ENCODE peak calls at places on chromosomes 4 and X, in six cellular contexts. One of them, this sample, is unnamed. For H3K9me3, the result is how much of the 10 kb centered on the place peaks cover.

GRCh38 chr4:22014222-22014741 is 65.7 kb upstream of the KCNIP4 start:
- DNase-seq in IMR-90: no peak
- DNase-seq in neuronal stem cell: no peak
- DNase-seq in H9: no peak
- DNase-seq in H1: no peak
- DNase-seq in trophoblast cell: no peak
- DNase-seq in this sample: peak

GRCh38 chr4:2248044-2248780 is 6.3 kb upstream of the HAUS3 start:
- DNase-seq in IMR-90: no peak
- DNase-seq in neuronal stem cell: no peak
- DNase-seq in H9: no peak
- DNase-seq in H1: no peak
- DNase-seq in trophoblast cell: no peak
- DNase-seq in this sample: no peak

GRCh38 chrX:100768679-100769338 is 36.9 kb upstream of the SYTL4 start:
- DNase-seq in IMR-90: peak
- DNase-seq in neuronal stem cell: peak
- DNase-seq in H9: peak
- DNase-seq in H1: peak
- DNase-seq in trophoblast cell: peak
- DNase-seq in this sample: peak

GRCh38 chr4:176718881-176719280 is 73.8 kb downstream of the VEGFC start:
- DNase-seq in IMR-90: peak
- DNase-seq in neuronal stem cell: no peak
- DNase-seq in H9: no peak
- DNase-seq in H1: no peak
- DNase-seq in trophoblast cell: no peak
- DNase-seq in this sample: no peak

GRCh38 chr4:113952452-113953029 is 26.9 kb downstream of the ARSJ start:
- DNase-seq in IMR-90: peak
- DNase-seq in neuronal stem cell: peak
- DNase-seq in H9: peak
- DNase-seq in H1: peak
- DNase-seq in trophoblast cell: peak
- DNase-seq in this sample: peak

GRCh38 chr4:47071863-47072441 is 40.6 kb downstream of the GABRB1 start:
- DNase-seq in IMR-90: peak
- DNase-seq in neuronal stem cell: no peak
- DNase-seq in H9: no peak
- DNase-seq in H1: no peak
- DNase-seq in trophoblast cell: no peak
- DNase-seq in this sample: peak

GRCh38 chr4:3645711-3646221 is 113.5 kb upstream of the LRPAP1 start:
- DNase-seq in IMR-90: no peak
- DNase-seq in neuronal stem cell: no peak
- DNase-seq in H9: no peak
- DNase-seq in H1: no peak
- DNase-seq in trophoblast cell: no peak
- DNase-seq in this sample: no peak

GRCh38 chrX:136880003-136880451 is 498 bp downstream of the RBMX start:
- DNase-seq in IMR-90: no peak
- DNase-seq in neuronal stem cell: no peak
- DNase-seq in H9: no peak
- DNase-seq in H1: no peak
- DNase-seq in trophoblast cell: peak
- DNase-seq in this sample: peak

GRCh38 chrX:10620121-10620699 is at the start of gene MID1:
- DNase-seq in IMR-90: peak
- DNase-seq in neuronal stem cell: peak
- DNase-seq in H9: peak
- DNase-seq in H1: no peak
- DNase-seq in trophoblast cell: peak
- DNase-seq in this sample: peak

GRCh38 chr4:137678796-137679195 is 146.5 kb upstream of the PCDH18 start:
- DNase-seq in IMR-90: peak
- DNase-seq in neuronal stem cell: no peak
- DNase-seq in H9: no peak
- DNase-seq in H1: no peak
- DNase-seq in trophoblast cell: no peak
- DNase-seq in this sample: peak

GRCh38 chr4:155866177-155866576 is at the start of gene ASIC5:
- DNase-seq in IMR-90: no peak
- DNase-seq in neuronal stem cell: no peak
- DNase-seq in H9: no peak
- DNase-seq in H1: no peak
- DNase-seq in trophoblast cell: no peak
- DNase-seq in this sample: no peak

GRCh38 chrX:119758682-119759332 is 419 bp downstream of the SOWAHD start:
- DNase-seq in IMR-90: no peak
- DNase-seq in neuronal stem cell: no peak
- DNase-seq in H9: peak
- DNase-seq in H1: no peak
- DNase-seq in trophoblast cell: peak
- DNase-seq in this sample: peak

GRCh38 chr4:88320780-88321373 is 36.5 kb upstream of the PPM1K start:
- DNase-seq in IMR-90: no peak
- DNase-seq in neuronal stem cell: no peak
- DNase-seq in H9: peak
- DNase-seq in H1: no peak
- DNase-seq in trophoblast cell: peak
- DNase-seq in this sample: peak

GRCh38 chr4:47913328-47913727 is 1.1 kb downstream of the NFXL1 start:
- DNase-seq in IMR-90: peak
- DNase-seq in neuronal stem cell: no peak
- DNase-seq in H9: no peak
- DNase-seq in H1: no peak
- DNase-seq in trophoblast cell: peak
- DNase-seq in this sample: peak

GRCh38 chrX:140274761-140275525 is 229.9 kb downstream of the SOX3 start:
- DNase-seq in IMR-90: peak
- DNase-seq in neuronal stem cell: peak
- DNase-seq in H9: peak
- DNase-seq in H1: peak
- DNase-seq in trophoblast cell: no peak
- DNase-seq in this sample: peak

GRCh38 chrX:57607295-57608187 is 15.7 kb downstream of the ZXDB start:
- DNase-seq in IMR-90: no peak
- DNase-seq in neuronal stem cell: no peak
- DNase-seq in H9: no peak
- DNase-seq in H1: no peak
- DNase-seq in trophoblast cell: no peak
- DNase-seq in this sample: no peak

DNA sequence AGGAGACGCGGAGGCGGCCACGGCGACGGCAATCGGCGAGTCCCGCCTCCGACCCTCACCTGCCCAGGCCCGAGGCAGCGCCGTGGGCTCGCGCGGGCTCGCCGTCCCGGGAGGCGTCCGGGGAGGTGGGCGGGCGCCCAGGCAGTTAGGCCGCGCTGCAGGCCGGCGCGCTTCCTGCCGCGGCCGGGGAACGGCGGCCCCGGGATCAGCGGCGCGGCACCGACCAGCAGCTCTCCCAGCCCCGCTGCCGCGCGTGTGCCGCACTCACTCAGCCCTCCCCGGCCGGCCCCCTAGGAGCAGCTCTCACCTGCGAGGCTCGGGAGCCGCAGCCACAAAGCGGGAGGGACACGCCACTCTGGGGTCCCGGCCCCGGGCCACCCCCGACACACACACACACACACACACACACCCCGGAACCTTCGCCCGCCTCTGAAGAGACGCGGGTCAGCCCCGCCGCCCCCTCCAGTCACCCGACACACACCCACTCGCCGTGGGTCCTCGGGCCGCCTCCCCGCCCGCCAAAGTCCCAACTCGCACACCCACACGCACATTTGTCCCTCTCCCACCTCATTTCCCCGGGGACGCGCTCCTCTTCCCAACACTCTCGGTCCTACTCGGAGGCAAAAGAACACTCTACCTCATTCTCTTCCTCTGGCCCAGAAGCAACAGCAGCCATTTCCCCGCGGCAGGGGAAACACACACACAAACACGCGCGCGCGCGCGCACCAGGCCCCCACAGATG is at the start of gene CNOT6L:
- DNase-seq in IMR-90: peak
- DNase-seq in neuronal stem cell: peak
- DNase-seq in H9: peak
- DNase-seq in H1: no peak
- DNase-seq in trophoblast cell: peak
- DNase-seq in this sample: peak
- H3K18ac ChIP-seq in IMR-90: peak
- H3K18ac ChIP-seq in neuronal stem cell: peak
- H3K18ac ChIP-seq in H9: peak
- H3K18ac ChIP-seq in H1: peak
- H3K18ac ChIP-seq in trophoblast cell: peak
- H3K18ac ChIP-seq in this sample: peak

GRCh38 chr4:80492761-80493160 is 157.2 kb downstream of the CFAP299 start:
- DNase-seq in IMR-90: no peak
- DNase-seq in neuronal stem cell: no peak
- DNase-seq in H9: no peak
- DNase-seq in H1: no peak
- DNase-seq in trophoblast cell: no peak
- DNase-seq in this sample: no peak

GRCh38 chr4:80498725-80499124 is 163.2 kb downstream of the CFAP299 start:
- DNase-seq in IMR-90: no peak
- DNase-seq in neuronal stem cell: no peak
- DNase-seq in H9: no peak
- DNase-seq in H1: no peak
- DNase-seq in trophoblast cell: no peak
- DNase-seq in this sample: no peak

GRCh38 chr4:80500593-80500992 is 165.1 kb downstream of the CFAP299 start:
- DNase-seq in IMR-90: no peak
- DNase-seq in neuronal stem cell: no peak
- DNase-seq in H9: no peak
- DNase-seq in H1: no peak
- DNase-seq in trophoblast cell: no peak
- DNase-seq in this sample: no peak

GRCh38 chr4:80495847-80496246 is 160.3 kb downstream of the CFAP299 start:
- DNase-seq in IMR-90: no peak
- DNase-seq in neuronal stem cell: no peak
- DNase-seq in H9: peak
- DNase-seq in H1: no peak
- DNase-seq in trophoblast cell: no peak
- DNase-seq in this sample: no peak
- H3K9me3 ChIP-seq in IMR-90: under half
- H3K9me3 ChIP-seq in neuronal stem cell: under half
- H3K9me3 ChIP-seq in H9: under half
- H3K9me3 ChIP-seq in H1: under half
- H3K9me3 ChIP-seq in trophoblast cell: under half
- H3K9me3 ChIP-seq in this sample: under half

GRCh38 chr4:118082182-118082581 is 47.9 kb downstream of the NDST3 start:
- DNase-seq in IMR-90: no peak
- DNase-seq in neuronal stem cell: no peak
- DNase-seq in H9: no peak
- DNase-seq in H1: no peak
- DNase-seq in trophoblast cell: no peak
- DNase-seq in this sample: no peak
- H3K18ac ChIP-seq in IMR-90: no peak
- H3K18ac ChIP-seq in neuronal stem cell: no peak
- H3K18ac ChIP-seq in H9: no peak
- H3K18ac ChIP-seq in H1: no peak
- H3K18ac ChIP-seq in trophoblast cell: no peak
- H3K18ac ChIP-seq in this sample: no peak

DNA sequence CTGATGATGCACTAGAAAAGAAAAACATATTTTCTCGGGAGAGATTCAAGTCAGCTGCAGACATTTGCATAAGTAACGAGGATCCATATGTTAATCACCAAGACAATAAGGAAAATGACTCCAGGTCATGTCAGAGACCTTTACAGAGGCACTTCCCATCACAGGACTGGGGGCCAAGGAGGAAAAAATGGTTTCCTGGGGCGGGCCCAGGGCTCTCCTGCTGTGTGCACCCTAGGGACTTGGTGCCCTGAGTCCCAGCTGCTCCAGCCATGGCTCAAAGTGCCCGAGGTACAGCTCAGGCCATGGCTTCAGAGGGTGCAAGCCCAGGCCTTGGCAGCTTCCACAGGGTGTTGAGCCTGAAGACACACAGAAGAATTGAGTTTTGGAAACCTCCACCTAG is 415.4 kb upstream of the FRG1 start:
- DNase-seq in IMR-90: no peak
- DNase-seq in neuronal stem cell: no peak
- DNase-seq in H9: no peak
- DNase-seq in H1: no peak
- DNase-seq in trophoblast cell: no peak
- DNase-seq in this sample: no peak
- H3K9me3 ChIP-seq in IMR-90: under half
- H3K9me3 ChIP-seq in neuronal stem cell: under half
- H3K9me3 ChIP-seq in H9: under half
- H3K9me3 ChIP-seq in H1: under half
- H3K9me3 ChIP-seq in trophoblast cell: under half
- H3K9me3 ChIP-seq in this sample: half or more

DNA sequence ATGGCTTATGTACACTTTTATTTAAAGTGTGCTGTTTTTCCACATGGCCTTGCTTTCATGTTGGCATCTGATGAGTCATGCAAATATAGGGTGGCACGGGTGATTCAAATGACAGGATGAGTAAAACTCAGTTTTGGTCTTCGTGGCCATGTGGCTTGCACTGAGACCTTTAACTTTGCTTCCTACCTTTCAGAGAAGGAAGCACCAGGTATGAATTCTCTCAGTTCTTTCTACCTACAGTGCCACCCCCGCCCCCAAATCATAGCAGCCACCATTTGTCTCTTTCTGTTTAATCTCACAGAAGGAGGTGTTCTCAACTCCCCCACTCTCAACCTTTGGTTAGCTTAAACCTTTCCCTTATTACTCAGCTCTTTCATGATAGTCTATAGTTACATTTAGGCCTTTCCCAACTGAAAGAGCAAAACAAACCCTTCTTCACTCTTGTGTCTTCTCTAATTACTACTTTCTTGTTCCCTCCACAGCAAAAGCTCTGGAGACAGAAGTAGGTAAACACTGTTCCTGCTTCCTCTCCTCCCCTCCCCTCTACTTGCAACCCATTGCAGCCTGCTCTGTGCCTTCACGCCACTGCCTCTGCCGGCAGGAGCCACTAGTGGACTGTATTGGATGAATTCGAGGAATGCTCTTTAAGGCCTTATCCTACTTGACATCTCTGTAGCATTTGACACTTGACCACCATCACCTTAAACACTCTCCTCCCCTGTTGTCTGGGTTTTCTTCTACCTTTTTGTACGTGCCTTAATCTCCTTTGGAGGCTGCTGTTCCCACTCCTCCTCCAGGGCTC is 123.7 kb downstream of the AFF1 start:
- DNase-seq in IMR-90: no peak
- DNase-seq in neuronal stem cell: no peak
- DNase-seq in H9: peak
- DNase-seq in H1: no peak
- DNase-seq in trophoblast cell: peak
- DNase-seq in this sample: peak
- H3K18ac ChIP-seq in IMR-90: no peak
- H3K18ac ChIP-seq in neuronal stem cell: no peak
- H3K18ac ChIP-seq in H9: no peak
- H3K18ac ChIP-seq in H1: peak
- H3K18ac ChIP-seq in trophoblast cell: no peak
- H3K18ac ChIP-seq in this sample: no peak

GRCh38 chr4:183905081-183905592 is at the start of gene STOX2:
- DNase-seq in IMR-90: peak
- DNase-seq in neuronal stem cell: peak
- DNase-seq in H9: peak
- DNase-seq in H1: no peak
- DNase-seq in trophoblast cell: peak
- DNase-seq in this sample: peak
- H3K9me3 ChIP-seq in IMR-90: under half
- H3K9me3 ChIP-seq in neuronal stem cell: under half
- H3K9me3 ChIP-seq in H9: under half
- H3K9me3 ChIP-seq in H1: under half
- H3K9me3 ChIP-seq in trophoblast cell: under half
- H3K9me3 ChIP-seq in this sample: under half

GRCh38 chr4:172547724-172548123 is 620.9 kb upstream of the GALNT7 start:
- DNase-seq in IMR-90: no peak
- DNase-seq in neuronal stem cell: no peak
- DNase-seq in H9: no peak
- DNase-seq in H1: no peak
- DNase-seq in trophoblast cell: no peak
- DNase-seq in this sample: peak
- H3K18ac ChIP-seq in IMR-90: no peak
- H3K18ac ChIP-seq in neuronal stem cell: no peak
- H3K18ac ChIP-seq in H9: no peak
- H3K18ac ChIP-seq in H1: no peak
- H3K18ac ChIP-seq in trophoblast cell: no peak
- H3K18ac ChIP-seq in this sample: no peak